ENCODE peak calls at places on chromosome 14, in six cellular contexts. Q is AG09309; A is activated T-helper 9 cell treated with anti-CD3 and anti-CD28 coated beads, Interleukin-2, amount 50 U/mL, for 16 hours; B is T-cell; F is astrocyte; R is K562. M is an unnamed sample.

GRCh38 chr14:99505089-99505488 is 23.9 kb downstream of the CCNK start:
- DNase-seq in Q (no peak), A (no peak), B (no peak), F (no peak), R (no peak), M (no peak)

GRCh38 chr14:68367444-68368014 is 425.3 kb downstream of the ZFP36L1 start:
- DNase-seq in Q (no peak), A (no peak), B (no peak), F (peak), R (no peak), M (peak)

GRCh38 chr14:56333361-56334279 is 215.4 kb downstream of the PELI2 start:
- DNase-seq in Q (no peak), A (no peak), B (no peak), F (peak), R (no peak), M (peak)

GRCh38 chr14:94460631-94461416 is 8.2 kb upstream of the SERPINA11 start:
- DNase-seq in Q (no peak), A (no peak), B (no peak), F (no peak), R (no peak), M (no peak)

GRCh38 chr14:75725481-75725880 is 64.4 kb downstream of the TTLL5 start:
- DNase-seq in Q (no peak), A (no peak), B (no peak), F (peak), R (no peak), M (no peak)

GRCh38 chr14:88553886-88554457 is 835 bp downstream of the PTPN21 start:
- DNase-seq in Q (no peak), A (no peak), B (no peak), F (peak), R (no peak), M (no peak)

GRCh38 chr14:75861161-75861621 is 120.6 kb downstream of the TGFB3 start:
- DNase-seq in Q (peak), A (no peak), B (no peak), F (peak), R (peak), M (peak)

GRCh38 chr14:51529731-51530130 is 122.0 kb upstream of the FRMD6 start:
- DNase-seq in Q (no peak), A (no peak), B (no peak), F (no peak), R (no peak), M (no peak)

GRCh38 chr14:95871531-95871930 is 5.1 kb upstream of the TUNAR start:
- DNase-seq in Q (no peak), A (no peak), B (no peak), F (no peak), R (no peak), M (no peak)

GRCh38 chr14:93543766-93544165 is 113.0 kb downstream of the UNC79 start:
- DNase-seq in Q (peak), A (no peak), B (no peak), F (no peak), R (no peak), M (peak)

GRCh38 chr14:30193791-30194407 is 266.3 kb upstream of the PRKD1 start:
- DNase-seq in Q (peak), A (no peak), B (no peak), F (peak), R (no peak), M (peak)

GRCh38 chr14:55352201-55352600 is 59.4 kb downstream of the ATG14 start:
- DNase-seq in Q (no peak), A (no peak), B (no peak), F (no peak), R (no peak), M (no peak)

GRCh38 chr14:63524537-63525155 is 18.5 kb downstream of the PPP2R5E start:
- DNase-seq in Q (no peak), A (no peak), B (no peak), F (no peak), R (no peak), M (no peak)

GRCh38 chr14:93041002-93041401 is 74.7 kb downstream of the ITPK1 start:
- DNase-seq in Q (no peak), A (no peak), B (no peak), F (no peak), R (no peak), M (no peak)

GRCh38 chr14:55129086-55129427 is at the start of gene LGALS3:
- DNase-seq in Q (no peak), A (peak), B (no peak), F (no peak), R (peak), M (no peak)

GRCh38 chr14:91754819-91755218 is 22.9 kb upstream of the CATSPERB start:
- DNase-seq in Q (no peak), A (no peak), B (no peak), F (no peak), R (no peak), M (no peak)

GRCh38 chr14:98960617-98961013 is 311.4 kb downstream of the BCL11B start:
- DNase-seq in Q (no peak), A (no peak), B (no peak), F (no peak), R (no peak), M (no peak)

GRCh38 chr14:102917469-102918211 is 4.8 kb upstream of the AMN start:
- DNase-seq in Q (no peak), A (peak), B (peak), F (no peak), R (peak), M (peak)

GRCh38 chr14:87049886-87050820 is 942.8 kb downstream of the GALC start:
- DNase-seq in Q (peak), A (no peak), B (no peak), F (no peak), R (peak), M (no peak)

GRCh38 chr14:31479026-31479425 is 8.8 kb downstream of the GPR33 start:
- DNase-seq in Q (no peak), A (no peak), B (no peak), F (no peak), R (no peak), M (peak)

GRCh38 chr14:65032319-65032718 is 45.6 kb downstream of the FNTB start:
- DNase-seq in Q (no peak), A (no peak), B (no peak), F (no peak), R (no peak), M (no peak)

GRCh38 chr14:87745507-87746118 is 247.4 kb downstream of the GALC start:
- DNase-seq in Q (no peak), A (no peak), B (no peak), F (peak), R (peak), M (peak)

GRCh38 chr14:90759370-90760054 is 56.7 kb downstream of the TTC7B start:
- DNase-seq in Q (no peak), A (no peak), B (peak), F (no peak), R (no peak), M (no peak)

GRCh38 chr14:68563256-68564131 is 229.4 kb downstream of the ZFP36L1 start:
- DNase-seq in Q (no peak), A (no peak), B (no peak), F (peak), R (no peak), M (peak)

GRCh38 chr14:31083781-31084180 is 57.6 kb upstream of the STRN3 start:
- DNase-seq in Q (no peak), A (no peak), B (no peak), F (no peak), R (no peak), M (no peak)

GRCh38 chr14:95452176-95452889 is 64.1 kb downstream of the SYNE3 start:
- DNase-seq in Q (no peak), A (no peak), B (no peak), F (no peak), R (peak), M (peak)

GRCh38 chr14:31889297-31889696 is 187.8 kb upstream of the ARHGAP5 start:
- DNase-seq in Q (no peak), A (no peak), B (no peak), F (no peak), R (no peak), M (no peak)

GRCh38 chr14:60845523-60845922 is 111.0 kb downstream of the MNAT1 start:
- DNase-seq in Q (no peak), A (no peak), B (no peak), F (no peak), R (no peak), M (no peak)

GRCh38 chr14:32366256-32366655 is 37.2 kb downstream of the AKAP6 start:
- DNase-seq in Q (no peak), A (no peak), B (no peak), F (peak), R (no peak), M (peak)

GRCh38 chr14:91315844-91316267 is 71.4 kb upstream of the GPR68 start:
- DNase-seq in Q (no peak), A (peak), B (peak), F (no peak), R (no peak), M (no peak)

GRCh38 chr14:74618078-74618952 is 6.3 kb upstream of the LTBP2 start:
- DNase-seq in Q (no peak), A (peak), B (peak), F (peak), R (no peak), M (peak)

GRCh38 chr14:24441904-24442239 is 704 bp downstream of the SDR39U1 start:
- DNase-seq in Q (no peak), A (no peak), B (no peak), F (peak), R (no peak), M (peak)

GRCh38 chr14:45083622-45083978 is 316 bp upstream of the PRPF39 start:
- DNase-seq in Q (no peak), A (no peak), B (no peak), F (no peak), R (no peak), M (no peak)

GRCh38 chr14:68143341-68143807 is 323.8 kb downstream of the RAD51B start:
- DNase-seq in Q (no peak), A (no peak), B (no peak), F (peak), R (no peak), M (peak)